ENCODE peak calls at places on chromosomes 11 and 22, in four cellular contexts. One of them, this sample, is unnamed.

GRCh38 chr11:62142043-62142375 is 18.2 kb downstream of the INCENP start:
- DNase-seq in upper lobe of right lung: peak
- DNase-seq in AG04450: no peak
- DNase-seq in HCT116: no peak
- DNase-seq in this sample: no peak

GRCh38 chr11:70713436-70713835 is 315.1 kb downstream of the CTTN start:
- DNase-seq in upper lobe of right lung: peak
- DNase-seq in AG04450: no peak
- DNase-seq in HCT116: no peak
- DNase-seq in this sample: no peak

GRCh38 chr11:109421981-109422590 is at the start of gene C11orf87:
- DNase-seq in upper lobe of right lung: peak
- DNase-seq in AG04450: no peak
- DNase-seq in HCT116: no peak
- DNase-seq in this sample: no peak

GRCh38 chr11:109342261-109342660 is 79.7 kb upstream of the C11orf87 start:
- DNase-seq in upper lobe of right lung: no peak
- DNase-seq in AG04450: no peak
- DNase-seq in HCT116: no peak
- DNase-seq in this sample: no peak

GRCh38 chr22:48756146-48757111 is 1071.2 kb downstream of the BRD1 start:
- DNase-seq in upper lobe of right lung: no peak
- DNase-seq in AG04450: no peak
- DNase-seq in HCT116: no peak
- DNase-seq in this sample: no peak

GRCh38 chr11:3942956-3943497 is 87.6 kb downstream of the STIM1 start:
- DNase-seq in upper lobe of right lung: no peak
- DNase-seq in AG04450: no peak
- DNase-seq in HCT116: no peak
- DNase-seq in this sample: no peak

GRCh38 chr11:44563716-44564115 is 1.7 kb upstream of the CD82 start:
- DNase-seq in upper lobe of right lung: no peak
- DNase-seq in AG04450: peak
- DNase-seq in HCT116: no peak
- DNase-seq in this sample: no peak

GRCh38 chr11:13289081-13289480 is 11.5 kb downstream of the BMAL1 start:
- DNase-seq in upper lobe of right lung: no peak
- DNase-seq in AG04450: no peak
- DNase-seq in HCT116: no peak
- DNase-seq in this sample: no peak

GRCh38 chr11:17528906-17529813 is 15.1 kb downstream of the USH1C start:
- DNase-seq in upper lobe of right lung: no peak
- DNase-seq in AG04450: no peak
- DNase-seq in HCT116: no peak
- DNase-seq in this sample: peak

GRCh38 chr11:76910620-76911414 is 50.1 kb downstream of the ACER3 start:
- DNase-seq in upper lobe of right lung: no peak
- DNase-seq in AG04450: no peak
- DNase-seq in HCT116: no peak
- DNase-seq in this sample: no peak

GRCh38 chr22:42613869-42614268 is 814 bp downstream of the POLDIP3 start:
- DNase-seq in upper lobe of right lung: no peak
- DNase-seq in AG04450: no peak
- DNase-seq in HCT116: no peak
- DNase-seq in this sample: no peak

GRCh38 chr11:4577761-4578160 is 3.8 kb upstream of the OR52I2 start:
- DNase-seq in upper lobe of right lung: no peak
- DNase-seq in AG04450: no peak
- DNase-seq in HCT116: no peak
- DNase-seq in this sample: no peak

GRCh38 chr11:41613321-41613720 is 153.9 kb upstream of the LRRC4C start:
- DNase-seq in upper lobe of right lung: no peak
- DNase-seq in AG04450: no peak
- DNase-seq in HCT116: no peak
- DNase-seq in this sample: no peak

GRCh38 chr11:70467196-70468085 is 69.1 kb downstream of the CTTN start:
- DNase-seq in upper lobe of right lung: peak
- DNase-seq in AG04450: no peak
- DNase-seq in HCT116: peak
- DNase-seq in this sample: peak

GRCh38 chr11:101126551-101127347 is 2.9 kb downstream of the PGR start:
- DNase-seq in upper lobe of right lung: no peak
- DNase-seq in AG04450: no peak
- DNase-seq in HCT116: no peak
- DNase-seq in this sample: peak

GRCh38 chr11:65932558-65932919 is 12.7 kb upstream of the TSGA10IP start:
- DNase-seq in upper lobe of right lung: no peak
- DNase-seq in AG04450: no peak
- DNase-seq in HCT116: no peak
- DNase-seq in this sample: peak

GRCh38 chr11:67117176-67117575 is 1.9 kb upstream of the KDM2A start:
- DNase-seq in upper lobe of right lung: no peak
- DNase-seq in AG04450: no peak
- DNase-seq in HCT116: no peak
- DNase-seq in this sample: no peak
- H3K27ac ChIP-seq in upper lobe of right lung: peak
- H3K27ac ChIP-seq in AG04450: no peak
- H3K27ac ChIP-seq in HCT116: no peak
- H3K27ac ChIP-seq in this sample: no peak

DNA sequence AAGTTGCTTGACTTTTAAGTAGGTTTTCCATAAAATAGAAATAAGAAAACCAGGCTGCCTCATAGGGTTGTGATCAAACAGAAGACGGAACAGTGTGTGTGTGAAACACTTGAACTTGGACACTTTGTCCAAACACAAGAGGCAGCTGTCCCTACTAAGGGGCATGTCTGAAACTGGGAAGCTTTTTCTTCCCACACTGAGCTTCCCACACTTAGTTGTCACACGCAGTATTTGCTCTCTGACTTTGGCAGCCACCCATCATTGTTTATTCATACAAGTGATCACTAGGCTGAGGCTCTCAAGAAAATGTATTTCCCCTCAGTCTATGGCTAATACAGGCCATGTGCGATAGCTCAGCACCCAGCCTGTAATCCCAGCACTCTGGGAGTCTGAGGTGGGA is 1.2 kb upstream of the C11orf91 start:
- DNase-seq in upper lobe of right lung: no peak
- DNase-seq in AG04450: no peak
- DNase-seq in HCT116: no peak
- DNase-seq in this sample: no peak
- H3K4me3 ChIP-seq in upper lobe of right lung: peak
- H3K4me3 ChIP-seq in AG04450: no peak
- H3K4me3 ChIP-seq in HCT116: no peak
- H3K4me3 ChIP-seq in this sample: no peak

GRCh38 chr22:20186183-20186870 is 35.5 kb upstream of the CCDC188 start:
- DNase-seq in upper lobe of right lung: no peak
- DNase-seq in AG04450: no peak
- DNase-seq in HCT116: no peak
- DNase-seq in this sample: no peak

GRCh38 chr22:20185750-20186149 is 34.9 kb upstream of the CCDC188 start:
- DNase-seq in upper lobe of right lung: no peak
- DNase-seq in AG04450: no peak
- DNase-seq in HCT116: no peak
- DNase-seq in this sample: no peak

GRCh38 chr22:20186871-20187546 is 36.2 kb upstream of the CCDC188 start:
- DNase-seq in upper lobe of right lung: no peak
- DNase-seq in AG04450: no peak
- DNase-seq in HCT116: no peak
- DNase-seq in this sample: no peak

GRCh38 chr22:20188567-20188877 is 37.7 kb upstream of the CCDC188 start:
- DNase-seq in upper lobe of right lung: no peak
- DNase-seq in AG04450: no peak
- DNase-seq in HCT116: no peak
- DNase-seq in this sample: no peak

GRCh38 chr22:20187777-20188566 is 37.1 kb upstream of the CCDC188 start:
- DNase-seq in upper lobe of right lung: no peak
- DNase-seq in AG04450: no peak
- DNase-seq in HCT116: no peak
- DNase-seq in this sample: no peak
- H3K27ac ChIP-seq in upper lobe of right lung: no peak
- H3K27ac ChIP-seq in AG04450: no peak
- H3K27ac ChIP-seq in HCT116: no peak
- H3K27ac ChIP-seq in this sample: no peak

DNA sequence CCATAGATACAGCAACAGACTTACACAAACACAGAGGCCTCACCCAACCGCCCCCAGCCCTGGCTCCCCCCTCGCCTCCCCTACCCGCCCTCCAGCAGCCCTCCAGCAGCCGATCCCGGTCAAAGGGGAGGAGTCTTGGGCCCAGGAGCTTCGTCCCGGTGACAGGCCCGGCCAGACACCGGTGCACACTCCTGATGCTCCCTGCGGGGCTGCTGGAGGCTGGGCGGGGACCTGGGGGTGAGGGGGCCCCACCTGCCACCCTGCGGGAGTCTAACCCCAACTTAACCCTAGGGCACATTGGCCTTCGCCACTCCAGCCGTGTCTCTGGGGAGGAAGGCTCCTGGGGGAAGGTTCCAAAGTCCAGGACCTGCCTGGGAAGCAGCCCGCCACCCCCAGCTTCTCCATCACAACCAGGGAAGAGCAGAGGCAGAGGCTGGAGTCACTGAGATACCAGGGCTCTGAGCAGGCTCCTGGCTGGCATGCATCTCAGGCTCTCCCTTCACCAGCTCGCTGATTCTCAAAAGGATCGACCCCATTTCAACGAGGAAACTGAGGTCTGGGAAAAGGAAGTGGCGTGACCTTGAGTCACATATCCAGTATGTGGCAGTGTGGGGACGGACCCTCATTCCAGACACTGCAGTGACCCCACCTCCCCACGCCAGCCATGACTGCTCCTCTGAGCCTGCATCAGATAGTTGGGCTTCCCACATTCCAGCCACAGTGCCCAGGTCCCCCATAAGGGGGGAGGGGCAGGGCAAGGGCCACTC is 14.4 kb downstream of the BCL9L start:
- DNase-seq in upper lobe of right lung: no peak
- DNase-seq in AG04450: no peak
- DNase-seq in HCT116: no peak
- DNase-seq in this sample: no peak
- H3K4me3 ChIP-seq in upper lobe of right lung: peak
- H3K4me3 ChIP-seq in AG04450: peak
- H3K4me3 ChIP-seq in HCT116: peak
- H3K4me3 ChIP-seq in this sample: peak

DNA sequence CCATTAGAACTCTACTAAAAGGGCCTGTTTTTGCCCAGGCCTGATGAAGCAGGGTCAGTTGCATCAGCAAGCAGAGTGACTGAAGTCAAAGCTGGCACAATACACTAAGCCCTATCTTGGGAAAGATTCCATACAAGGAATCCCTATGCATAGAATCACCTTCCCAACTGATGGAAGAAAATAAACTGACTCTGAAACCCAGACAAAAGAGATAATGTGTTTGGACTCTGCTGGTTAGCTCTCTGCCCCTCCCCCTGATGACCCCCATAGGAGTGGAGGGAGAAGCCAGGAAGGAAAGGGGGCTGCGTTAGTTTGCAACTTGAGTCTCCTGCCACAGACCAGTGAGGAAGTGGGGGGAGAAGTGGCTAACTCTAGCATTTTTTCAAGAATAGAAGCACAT is 32.9 kb downstream of the GALNT18 start:
- DNase-seq in upper lobe of right lung: no peak
- DNase-seq in AG04450: no peak
- DNase-seq in HCT116: no peak
- DNase-seq in this sample: no peak
- H3K27ac ChIP-seq in upper lobe of right lung: no peak
- H3K27ac ChIP-seq in AG04450: no peak
- H3K27ac ChIP-seq in HCT116: no peak
- H3K27ac ChIP-seq in this sample: no peak

GRCh38 chr11:64165482-64165841 is 451 bp downstream of the MACROD1 start:
- DNase-seq in upper lobe of right lung: peak
- DNase-seq in AG04450: no peak
- DNase-seq in HCT116: no peak
- DNase-seq in this sample: peak
- H3K4me3 ChIP-seq in upper lobe of right lung: peak
- H3K4me3 ChIP-seq in AG04450: peak
- H3K4me3 ChIP-seq in HCT116: peak
- H3K4me3 ChIP-seq in this sample: peak

GRCh38 chr11:24748261-24748660 is 251.4 kb downstream of the LUZP2 start:
- DNase-seq in upper lobe of right lung: no peak
- DNase-seq in AG04450: no peak
- DNase-seq in HCT116: no peak
- DNase-seq in this sample: no peak

GRCh38 chr11:24747275-24748251 is 250.7 kb downstream of the LUZP2 start:
- DNase-seq in upper lobe of right lung: no peak
- DNase-seq in AG04450: no peak
- DNase-seq in HCT116: no peak
- DNase-seq in this sample: no peak
- H3K27ac ChIP-seq in upper lobe of right lung: no peak
- H3K27ac ChIP-seq in AG04450: no peak
- H3K27ac ChIP-seq in HCT116: no peak
- H3K27ac ChIP-seq in this sample: no peak

GRCh38 chr22:36507518-36508010 is 724 bp upstream of the FOXRED2 start:
- DNase-seq in upper lobe of right lung: no peak
- DNase-seq in AG04450: no peak
- DNase-seq in HCT116: no peak
- DNase-seq in this sample: peak
- H3K4me3 ChIP-seq in upper lobe of right lung: peak
- H3K4me3 ChIP-seq in AG04450: no peak
- H3K4me3 ChIP-seq in HCT116: peak
- H3K4me3 ChIP-seq in this sample: no peak

DNA sequence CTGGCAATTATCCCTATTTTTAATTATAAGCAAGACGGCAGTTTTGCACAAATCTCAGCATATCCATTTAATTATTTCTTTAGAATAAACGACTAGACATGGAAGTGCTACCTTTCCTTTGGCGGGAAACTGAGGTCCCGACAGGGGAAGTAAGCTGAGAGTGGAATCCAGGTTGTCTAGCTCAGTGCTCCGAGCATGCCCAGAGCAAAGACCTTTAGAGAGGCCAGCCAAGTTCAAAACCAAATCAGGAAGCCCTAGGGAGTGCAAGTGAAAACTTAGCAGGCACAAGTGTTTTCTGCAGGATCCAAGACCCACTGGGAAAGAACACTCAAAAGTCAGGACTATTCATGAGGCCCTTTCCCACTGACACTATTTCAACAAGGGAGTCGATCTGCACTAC is 22.7 kb upstream of the SCN2B start:
- DNase-seq in upper lobe of right lung: no peak
- DNase-seq in AG04450: no peak
- DNase-seq in HCT116: no peak
- DNase-seq in this sample: no peak
- H3K27ac ChIP-seq in upper lobe of right lung: no peak
- H3K27ac ChIP-seq in AG04450: no peak
- H3K27ac ChIP-seq in HCT116: no peak
- H3K27ac ChIP-seq in this sample: no peak

GRCh38 chr11:1748467-1749019 is 1.9 kb downstream of the IFITM10 start:
- DNase-seq in upper lobe of right lung: peak
- DNase-seq in AG04450: no peak
- DNase-seq in HCT116: no peak
- DNase-seq in this sample: no peak
- H3K4me3 ChIP-seq in upper lobe of right lung: peak
- H3K4me3 ChIP-seq in AG04450: no peak
- H3K4me3 ChIP-seq in HCT116: no peak
- H3K4me3 ChIP-seq in this sample: no peak